ENCODE peak calls at places on chromosomes 7 and 10, in eight cellular contexts. N is aorta, L is adrenal gland, X is heart right ventricle, T is GM23248, F is heart left ventricle, D is right cardiac atrium, G is mesenchymal stem cell. I is an unnamed sample.

GRCh38 chr7:2934984-2935740 is 91.1 kb upstream of the GNA12 start:
- DNase-seq in N (peak; percentile 65), L (no peak), X (no peak), T (no peak), F (no peak), D (no peak), G (no peak), I (no peak)

GRCh38 chr10:86186633-86187032 is 180.0 kb downstream of the GRID1 start:
- DNase-seq in N (no peak), L (no peak), X (no peak), T (no peak), F (no peak), D (no peak), G (no peak), I (no peak)

GRCh38 chr7:68706291-68706690 is 892.0 kb upstream of the AUTS2 start:
- DNase-seq in N (no peak), L (no peak), X (no peak), T (peak; percentile 4), F (no peak), D (no peak), G (peak; percentile 55), I (peak; percentile 85)

GRCh38 chr10:112950714-112951348 is 784 bp downstream of the TCF7L2 start:
- DNase-seq in N (peak; percentile 79), L (peak; percentile 66), X (peak; percentile 34), T (peak; percentile 73), F (peak; percentile 41), D (peak; percentile 71), G (peak; percentile 61), I (peak; percentile 69)

GRCh38 chr10:93554760-93555432 is 11.6 kb upstream of the FFAR4 start:
- DNase-seq in N (peak; percentile 93), L (peak; percentile 89), X (peak; percentile 66), T (peak; percentile 74), F (peak; percentile 58), D (peak; percentile 89), G (peak; percentile 69), I (peak; percentile 76)

GRCh38 chr10:71805776-71806705 is 32.7 kb upstream of the VSIR start:
- DNase-seq in N (peak; percentile 82), L (no peak), X (no peak), T (no peak), F (no peak), D (no peak), G (peak; percentile 44), I (no peak)

GRCh38 chr7:40008218-40008815 is 58.3 kb downstream of the CDK13 start:
- DNase-seq in N (no peak), L (no peak), X (no peak), T (peak; percentile 88), F (no peak), D (no peak), G (peak; percentile 41), I (no peak)

GRCh38 chr7:27106181-27106905 is 3.9 kb upstream of the HOXA2 start:
- DNase-seq in N (peak; percentile 79), L (no peak), X (no peak), T (no peak), F (no peak), D (peak; percentile 63), G (peak; percentile 53), I (no peak)

GRCh38 chr10:80461208-80462183 is 7.4 kb downstream of the TSPAN14 start:
- DNase-seq in N (peak; percentile 67), L (no peak), X (no peak), T (peak; percentile 66), F (no peak), D (peak; percentile 35), G (no peak), I (no peak)

GRCh38 chr7:22572292-22572691 is 72.3 kb upstream of the STEAP1B start:
- DNase-seq in N (no peak), L (no peak), X (no peak), T (peak; percentile 76), F (no peak), D (no peak), G (no peak), I (no peak)

GRCh38 chr10:103888113-103888841 is 29.7 kb downstream of the STN1 start:
- DNase-seq in N (peak; percentile 96), L (peak; percentile 80), X (peak; percentile 64), T (peak; percentile 90), F (peak; percentile 71), D (peak; percentile 72), G (peak; percentile 90), I (peak; percentile 73)

GRCh38 chr7:22995011-22995410 is 18.9 kb downstream of the HYCC1 start:
- DNase-seq in N (no peak), L (no peak), X (no peak), T (no peak), F (no peak), D (no peak), G (no peak), I (no peak)

GRCh38 chr7:78020131-78020873 is 221.7 kb downstream of the PHTF2 start:
- DNase-seq in N (no peak), L (peak; percentile 88), X (peak; percentile 82), T (peak; percentile 92), F (peak; percentile 69), D (no peak), G (peak; percentile 83), I (peak; percentile 86)

GRCh38 chr10:80529604-80530003 is 8.1 kb upstream of the SH2D4B start:
- DNase-seq in N (no peak), L (no peak), X (peak; percentile 50), T (no peak), F (peak; percentile 58), D (no peak), G (peak; percentile 53), I (no peak)

GRCh38 chr10:3959370-3960266 is 174.6 kb upstream of the KLF6 start:
- DNase-seq in N (no peak), L (no peak), X (no peak), T (no peak), F (no peak), D (no peak), G (no peak), I (no peak)
- H3K4me3 ChIP-seq in N (no peak overlapping the region), L (no peak overlapping the region), X (no peak overlapping the region), T (no peak overlapping the region), F (no peak overlapping the region), D (no peak overlapping the region), G (no peak overlapping the region), I (no peak overlapping the region)

GRCh38 chr7:134075799-134076198 is 51.3 kb upstream of the LRGUK start:
- DNase-seq in N (no peak), L (no peak), X (no peak), T (no peak), F (no peak), D (no peak), G (no peak), I (no peak)
- H3K4me3 ChIP-seq in N (no peak overlapping the region), L (no peak overlapping the region), X (no peak overlapping the region), T (no peak overlapping the region), F (no peak overlapping the region), D (no peak overlapping the region), G (no peak overlapping the region), I (no peak overlapping the region)

GRCh38 chr10:96073722-96074121 is 30.3 kb downstream of the CCNJ start:
- DNase-seq in N (no peak), L (no peak), X (no peak), T (peak; percentile 32), F (no peak), D (no peak), G (peak; percentile 41), I (no peak)

GRCh38 chr10:96075977-96076376 is 32.6 kb downstream of the CCNJ start:
- DNase-seq in N (no peak), L (no peak), X (no peak), T (no peak), F (no peak), D (no peak), G (no peak), I (no peak)

GRCh38 chr10:96077181-96077580 is 33.8 kb downstream of the CCNJ start:
- DNase-seq in N (no peak), L (no peak), X (no peak), T (no peak), F (no peak), D (no peak), G (no peak), I (no peak)

DNA sequence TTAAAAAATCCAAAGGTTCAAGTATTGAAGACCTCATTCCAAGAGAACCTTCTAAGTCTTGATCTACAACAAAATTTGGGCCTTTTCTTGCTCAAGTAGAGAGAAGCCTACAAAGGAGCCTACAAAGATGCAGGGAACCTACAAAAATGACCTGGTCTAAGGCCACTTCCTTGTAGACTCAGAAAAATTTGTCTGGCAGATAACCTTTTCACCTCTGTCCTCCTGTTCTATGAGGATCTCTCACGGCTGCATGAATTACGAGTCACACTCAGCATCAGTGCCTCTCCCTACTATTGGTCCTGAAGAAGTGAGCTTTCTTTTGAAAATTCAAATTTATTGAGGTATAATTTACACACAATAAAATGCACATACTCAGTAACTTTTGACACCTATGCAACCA is 29.3 kb downstream of the CCNJ start:
- DNase-seq in N (no peak), L (no peak), X (no peak), T (no peak), F (no peak), D (no peak), G (no peak), I (no peak)
- H3K4me3 ChIP-seq in N (no peak overlapping the region), L (no peak overlapping the region), X (no peak overlapping the region), T (no peak overlapping the region), F (no peak overlapping the region), D (no peak overlapping the region), G (no peak overlapping the region), I (no peak overlapping the region)

GRCh38 chr7:148397985-148398384 is 192.6 kb upstream of the C7orf33 start:
- DNase-seq in N (no peak), L (no peak), X (no peak), T (no peak), F (no peak), D (no peak), G (no peak), I (no peak)

GRCh38 chr7:148397555-148397954 is 193.0 kb upstream of the C7orf33 start:
- DNase-seq in N (no peak), L (no peak), X (no peak), T (no peak), F (no peak), D (no peak), G (no peak), I (no peak)

GRCh38 chr7:148395990-148396716 is 194.4 kb upstream of the C7orf33 start:
- DNase-seq in N (no peak), L (no peak), X (no peak), T (no peak), F (no peak), D (no peak), G (no peak), I (no peak)

GRCh38 chr7:148395292-148395691 is 195.3 kb upstream of the C7orf33 start:
- DNase-seq in N (no peak), L (no peak), X (no peak), T (no peak), F (no peak), D (no peak), G (no peak), I (no peak)

GRCh38 chr7:148397056-148397455 is 193.5 kb upstream of the C7orf33 start:
- DNase-seq in N (no peak), L (no peak), X (no peak), T (no peak), F (no peak), D (no peak), G (no peak), I (no peak)
- H3K4me3 ChIP-seq in N (no peak overlapping the region), L (no peak overlapping the region), X (no peak overlapping the region), T (no peak overlapping the region), F (no peak overlapping the region), D (no peak overlapping the region), G (no peak overlapping the region), I (no peak overlapping the region)

GRCh38 chr10:49187044-49187484 is 1.1 kb downstream of the TMEM273 start:
- DNase-seq in N (peak; percentile 15), L (no peak), X (peak; percentile 47), T (no peak), F (no peak), D (no peak), G (no peak), I (no peak)
- H3K4me3 ChIP-seq in N (no peak overlapping the region), L (no peak overlapping the region), X (peak overlapping the region; percentile 49), T (no peak overlapping the region), F (no peak overlapping the region), D (peak overlapping the region; percentile 12), G (no peak overlapping the region), I (no peak overlapping the region)